ENCODE peak calls at places on chromosomes 6 and 20, in six cellular contexts. One of them, this sample, is unnamed.

GRCh38 chr6:150549577-150550184 is 50.0 kb upstream of the PLEKHG1 start:
- DNase-seq in IMR-90: no peak
- DNase-seq in choroid plexus epithelial cell: no peak
- DNase-seq in activated T-helper 1 cell treated with anti-CD3 and anti-CD28 coated beads, Interleukin-12 subunit alpha, Interleukin-12 subunit beta, Interleukin-2, Interleukin-4 antibody, amounts not matched to agents 30 ng/mL and 10 ng/mL and 1 ng/mL, durations not matched to agents 14 hours and 24 hours and 36 hours: no peak
- DNase-seq in hepatocyte: no peak
- DNase-seq in AML-193: no peak
- DNase-seq in this sample: no peak

GRCh38 chr6:56505861-56506260 is 136.8 kb downstream of the DST start:
- DNase-seq in AML-193: no peak
- DNase-seq in choroid plexus epithelial cell: no peak
- DNase-seq in IMR-90: no peak
- DNase-seq in hepatocyte: no peak
- DNase-seq in activated T-helper 1 cell treated with anti-CD3 and anti-CD28 coated beads, Interleukin-12 subunit alpha, Interleukin-12 subunit beta, Interleukin-2, Interleukin-4 antibody, amounts not matched to agents 30 ng/mL and 10 ng/mL and 1 ng/mL, durations not matched to agents 14 hours and 24 hours and 36 hours: no peak
- DNase-seq in this sample: no peak

GRCh38 chr6:163474581-163474980 is 60.1 kb downstream of the QKI start:
- DNase-seq in IMR-90: no peak
- DNase-seq in choroid plexus epithelial cell: no peak
- DNase-seq in hepatocyte: no peak
- DNase-seq in activated T-helper 1 cell treated with anti-CD3 and anti-CD28 coated beads, Interleukin-12 subunit alpha, Interleukin-12 subunit beta, Interleukin-2, Interleukin-4 antibody, amounts not matched to agents 30 ng/mL and 10 ng/mL and 1 ng/mL, durations not matched to agents 14 hours and 24 hours and 36 hours: no peak
- DNase-seq in AML-193: no peak
- DNase-seq in this sample: no peak

GRCh38 chr20:53438368-53438767 is 155.3 kb downstream of the ZNF217 start:
- DNase-seq in activated T-helper 1 cell treated with anti-CD3 and anti-CD28 coated beads, Interleukin-12 subunit alpha, Interleukin-12 subunit beta, Interleukin-2, Interleukin-4 antibody, amounts not matched to agents 30 ng/mL and 10 ng/mL and 1 ng/mL, durations not matched to agents 14 hours and 24 hours and 36 hours: no peak
- DNase-seq in IMR-90: no peak
- DNase-seq in hepatocyte: no peak
- DNase-seq in AML-193: no peak
- DNase-seq in choroid plexus epithelial cell: no peak
- DNase-seq in this sample: no peak

GRCh38 chr6:168367285-168367720 is 47.7 kb upstream of the DACT2 start:
- DNase-seq in hepatocyte: no peak
- DNase-seq in choroid plexus epithelial cell: no peak
- DNase-seq in AML-193: no peak
- DNase-seq in activated T-helper 1 cell treated with anti-CD3 and anti-CD28 coated beads, Interleukin-12 subunit alpha, Interleukin-12 subunit beta, Interleukin-2, Interleukin-4 antibody, amounts not matched to agents 30 ng/mL and 10 ng/mL and 1 ng/mL, durations not matched to agents 14 hours and 24 hours and 36 hours: no peak
- DNase-seq in IMR-90: no peak
- DNase-seq in this sample: peak

GRCh38 chr6:6785163-6785521 is 196.6 kb downstream of the LY86 start:
- DNase-seq in activated T-helper 1 cell treated with anti-CD3 and anti-CD28 coated beads, Interleukin-12 subunit alpha, Interleukin-12 subunit beta, Interleukin-2, Interleukin-4 antibody, amounts not matched to agents 30 ng/mL and 10 ng/mL and 1 ng/mL, durations not matched to agents 14 hours and 24 hours and 36 hours: no peak
- DNase-seq in IMR-90: no peak
- DNase-seq in choroid plexus epithelial cell: no peak
- DNase-seq in AML-193: no peak
- DNase-seq in hepatocyte: no peak
- DNase-seq in this sample: peak

GRCh38 chr6:67880939-67881705 is 754.0 kb upstream of the ADGRB3 start:
- DNase-seq in activated T-helper 1 cell treated with anti-CD3 and anti-CD28 coated beads, Interleukin-12 subunit alpha, Interleukin-12 subunit beta, Interleukin-2, Interleukin-4 antibody, amounts not matched to agents 30 ng/mL and 10 ng/mL and 1 ng/mL, durations not matched to agents 14 hours and 24 hours and 36 hours: no peak
- DNase-seq in AML-193: no peak
- DNase-seq in IMR-90: no peak
- DNase-seq in hepatocyte: no peak
- DNase-seq in choroid plexus epithelial cell: peak
- DNase-seq in this sample: peak

GRCh38 chr6:89139509-89140346 is 6.1 kb upstream of the PM20D2 start:
- DNase-seq in activated T-helper 1 cell treated with anti-CD3 and anti-CD28 coated beads, Interleukin-12 subunit alpha, Interleukin-12 subunit beta, Interleukin-2, Interleukin-4 antibody, amounts not matched to agents 30 ng/mL and 10 ng/mL and 1 ng/mL, durations not matched to agents 14 hours and 24 hours and 36 hours: no peak
- DNase-seq in choroid plexus epithelial cell: no peak
- DNase-seq in AML-193: no peak
- DNase-seq in hepatocyte: peak
- DNase-seq in IMR-90: peak
- DNase-seq in this sample: peak

GRCh38 chr6:24848461-24848860 is 49.7 kb upstream of the ARMH2 start:
- DNase-seq in hepatocyte: no peak
- DNase-seq in IMR-90: no peak
- DNase-seq in AML-193: no peak
- DNase-seq in activated T-helper 1 cell treated with anti-CD3 and anti-CD28 coated beads, Interleukin-12 subunit alpha, Interleukin-12 subunit beta, Interleukin-2, Interleukin-4 antibody, amounts not matched to agents 30 ng/mL and 10 ng/mL and 1 ng/mL, durations not matched to agents 14 hours and 24 hours and 36 hours: no peak
- DNase-seq in choroid plexus epithelial cell: no peak
- DNase-seq in this sample: no peak

GRCh38 chr20:60749804-60750602 is 502.1 kb upstream of the CDH4 start:
- DNase-seq in choroid plexus epithelial cell: no peak
- DNase-seq in activated T-helper 1 cell treated with anti-CD3 and anti-CD28 coated beads, Interleukin-12 subunit alpha, Interleukin-12 subunit beta, Interleukin-2, Interleukin-4 antibody, amounts not matched to agents 30 ng/mL and 10 ng/mL and 1 ng/mL, durations not matched to agents 14 hours and 24 hours and 36 hours: no peak
- DNase-seq in hepatocyte: no peak
- DNase-seq in AML-193: no peak
- DNase-seq in IMR-90: no peak
- DNase-seq in this sample: no peak

GRCh38 chr20:45088247-45088646 is 12.7 kb downstream of the KCNS1 start:
- DNase-seq in choroid plexus epithelial cell: peak
- DNase-seq in hepatocyte: peak
- DNase-seq in activated T-helper 1 cell treated with anti-CD3 and anti-CD28 coated beads, Interleukin-12 subunit alpha, Interleukin-12 subunit beta, Interleukin-2, Interleukin-4 antibody, amounts not matched to agents 30 ng/mL and 10 ng/mL and 1 ng/mL, durations not matched to agents 14 hours and 24 hours and 36 hours: no peak
- DNase-seq in AML-193: no peak
- DNase-seq in IMR-90: peak
- DNase-seq in this sample: peak

GRCh38 chr6:20319520-20320357 is 81.9 kb upstream of the E2F3 start:
- DNase-seq in activated T-helper 1 cell treated with anti-CD3 and anti-CD28 coated beads, Interleukin-12 subunit alpha, Interleukin-12 subunit beta, Interleukin-2, Interleukin-4 antibody, amounts not matched to agents 30 ng/mL and 10 ng/mL and 1 ng/mL, durations not matched to agents 14 hours and 24 hours and 36 hours: peak
- DNase-seq in choroid plexus epithelial cell: no peak
- DNase-seq in IMR-90: no peak
- DNase-seq in AML-193: peak
- DNase-seq in hepatocyte: no peak
- DNase-seq in this sample: no peak

GRCh38 chr6:35552285-35552917 is 39.7 kb upstream of the TULP1 start:
- DNase-seq in choroid plexus epithelial cell: peak
- DNase-seq in AML-193: peak
- DNase-seq in IMR-90: peak
- DNase-seq in hepatocyte: peak
- DNase-seq in activated T-helper 1 cell treated with anti-CD3 and anti-CD28 coated beads, Interleukin-12 subunit alpha, Interleukin-12 subunit beta, Interleukin-2, Interleukin-4 antibody, amounts not matched to agents 30 ng/mL and 10 ng/mL and 1 ng/mL, durations not matched to agents 14 hours and 24 hours and 36 hours: peak
- DNase-seq in this sample: peak

GRCh38 chr6:27517928-27518787 is 45.3 kb upstream of the ZNF184 start:
- DNase-seq in hepatocyte: no peak
- DNase-seq in AML-193: peak
- DNase-seq in IMR-90: no peak
- DNase-seq in activated T-helper 1 cell treated with anti-CD3 and anti-CD28 coated beads, Interleukin-12 subunit alpha, Interleukin-12 subunit beta, Interleukin-2, Interleukin-4 antibody, amounts not matched to agents 30 ng/mL and 10 ng/mL and 1 ng/mL, durations not matched to agents 14 hours and 24 hours and 36 hours: no peak
- DNase-seq in choroid plexus epithelial cell: no peak
- DNase-seq in this sample: no peak

GRCh38 chr20:61810709-61811565 is 254.7 kb downstream of the TAF4 start:
- DNase-seq in AML-193: no peak
- DNase-seq in hepatocyte: no peak
- DNase-seq in IMR-90: no peak
- DNase-seq in activated T-helper 1 cell treated with anti-CD3 and anti-CD28 coated beads, Interleukin-12 subunit alpha, Interleukin-12 subunit beta, Interleukin-2, Interleukin-4 antibody, amounts not matched to agents 30 ng/mL and 10 ng/mL and 1 ng/mL, durations not matched to agents 14 hours and 24 hours and 36 hours: no peak
- DNase-seq in choroid plexus epithelial cell: no peak
- DNase-seq in this sample: no peak

GRCh38 chr6:151016107-151016506 is 150.6 kb downstream of the MTHFD1L start:
- DNase-seq in AML-193: no peak
- DNase-seq in IMR-90: no peak
- DNase-seq in hepatocyte: no peak
- DNase-seq in choroid plexus epithelial cell: peak
- DNase-seq in activated T-helper 1 cell treated with anti-CD3 and anti-CD28 coated beads, Interleukin-12 subunit alpha, Interleukin-12 subunit beta, Interleukin-2, Interleukin-4 antibody, amounts not matched to agents 30 ng/mL and 10 ng/mL and 1 ng/mL, durations not matched to agents 14 hours and 24 hours and 36 hours: no peak
- DNase-seq in this sample: no peak

GRCh38 chr6:57147955-57148858 is 23.9 kb upstream of the BAG2 start:
- DNase-seq in hepatocyte: no peak
- DNase-seq in IMR-90: no peak
- DNase-seq in AML-193: no peak
- DNase-seq in activated T-helper 1 cell treated with anti-CD3 and anti-CD28 coated beads, Interleukin-12 subunit alpha, Interleukin-12 subunit beta, Interleukin-2, Interleukin-4 antibody, amounts not matched to agents 30 ng/mL and 10 ng/mL and 1 ng/mL, durations not matched to agents 14 hours and 24 hours and 36 hours: no peak
- DNase-seq in choroid plexus epithelial cell: no peak
- DNase-seq in this sample: no peak

GRCh38 chr6:658244-658643 is 1.3 kb upstream of the HUS1B start:
- DNase-seq in IMR-90: peak
- DNase-seq in AML-193: no peak
- DNase-seq in activated T-helper 1 cell treated with anti-CD3 and anti-CD28 coated beads, Interleukin-12 subunit alpha, Interleukin-12 subunit beta, Interleukin-2, Interleukin-4 antibody, amounts not matched to agents 30 ng/mL and 10 ng/mL and 1 ng/mL, durations not matched to agents 14 hours and 24 hours and 36 hours: no peak
- DNase-seq in choroid plexus epithelial cell: peak
- DNase-seq in hepatocyte: no peak
- DNase-seq in this sample: peak

GRCh38 chr6:34530753-34531365 is 25.3 kb downstream of the SPDEF start:
- DNase-seq in AML-193: no peak
- DNase-seq in choroid plexus epithelial cell: no peak
- DNase-seq in hepatocyte: no peak
- DNase-seq in IMR-90: no peak
- DNase-seq in activated T-helper 1 cell treated with anti-CD3 and anti-CD28 coated beads, Interleukin-12 subunit alpha, Interleukin-12 subunit beta, Interleukin-2, Interleukin-4 antibody, amounts not matched to agents 30 ng/mL and 10 ng/mL and 1 ng/mL, durations not matched to agents 14 hours and 24 hours and 36 hours: no peak
- DNase-seq in this sample: no peak

GRCh38 chr20:49313271-49313670 is 35.4 kb upstream of the ZNFX1 start:
- DNase-seq in choroid plexus epithelial cell: no peak
- DNase-seq in IMR-90: no peak
- DNase-seq in activated T-helper 1 cell treated with anti-CD3 and anti-CD28 coated beads, Interleukin-12 subunit alpha, Interleukin-12 subunit beta, Interleukin-2, Interleukin-4 antibody, amounts not matched to agents 30 ng/mL and 10 ng/mL and 1 ng/mL, durations not matched to agents 14 hours and 24 hours and 36 hours: no peak
- DNase-seq in AML-193: no peak
- DNase-seq in hepatocyte: no peak
- DNase-seq in this sample: no peak

GRCh38 chr6:14286144-14286543 is 168.6 kb downstream of the CD83 start:
- DNase-seq in hepatocyte: no peak
- DNase-seq in AML-193: no peak
- DNase-seq in choroid plexus epithelial cell: peak
- DNase-seq in IMR-90: peak
- DNase-seq in activated T-helper 1 cell treated with anti-CD3 and anti-CD28 coated beads, Interleukin-12 subunit alpha, Interleukin-12 subunit beta, Interleukin-2, Interleukin-4 antibody, amounts not matched to agents 30 ng/mL and 10 ng/mL and 1 ng/mL, durations not matched to agents 14 hours and 24 hours and 36 hours: no peak
- DNase-seq in this sample: peak

GRCh38 chr6:105430685-105431084 is 27.8 kb upstream of the PREP start:
- DNase-seq in activated T-helper 1 cell treated with anti-CD3 and anti-CD28 coated beads, Interleukin-12 subunit alpha, Interleukin-12 subunit beta, Interleukin-2, Interleukin-4 antibody, amounts not matched to agents 30 ng/mL and 10 ng/mL and 1 ng/mL, durations not matched to agents 14 hours and 24 hours and 36 hours: no peak
- DNase-seq in AML-193: no peak
- DNase-seq in choroid plexus epithelial cell: no peak
- DNase-seq in hepatocyte: no peak
- DNase-seq in IMR-90: no peak
- DNase-seq in this sample: no peak

This sample was measured in fibroblast of the aortic adventitia.